ENCODE peak calls at places on chromosome 4, in four cellular contexts. One of them, this sample, is unnamed.

GRCh38 chr4:139603576-139604387 is 47.8 kb upstream of the SETD7 start:
- DNase-seq in uterus: peak; percentile 47
- DNase-seq in sigmoid colon: no peak
- DNase-seq in H54: no peak
- DNase-seq in this sample: no peak

GRCh38 chr4:154958621-154959358 is 177.7 kb downstream of the RBM46 start:
- DNase-seq in H54: no peak
- DNase-seq in sigmoid colon: peak; percentile 77
- DNase-seq in uterus: no peak
- DNase-seq in this sample: no peak

GRCh38 chr4:147825451-147826287 is 93.8 kb downstream of the ARHGAP10 start:
- DNase-seq in H54: no peak
- DNase-seq in uterus: no peak
- DNase-seq in sigmoid colon: no peak
- DNase-seq in this sample: no peak

GRCh38 chr4:13910556-13910955 is 283.0 kb upstream of the BOD1L1 start:
- DNase-seq in sigmoid colon: no peak
- DNase-seq in uterus: no peak
- DNase-seq in H54: no peak
- DNase-seq in this sample: no peak

GRCh38 chr4:6749340-6750171 is 33.0 kb upstream of the KIAA0232 start:
- DNase-seq in H54: peak; percentile 87
- DNase-seq in sigmoid colon: peak; percentile 75
- DNase-seq in uterus: peak; percentile 61
- DNase-seq in this sample: no peak

GRCh38 chr4:15378493-15378892 is 49.3 kb upstream of the C1QTNF7 start:
- DNase-seq in sigmoid colon: no peak
- DNase-seq in H54: no peak
- DNase-seq in uterus: no peak
- DNase-seq in this sample: no peak

GRCh38 chr4:74389494-74389893 is 24.5 kb downstream of the EREG start:
- DNase-seq in uterus: no peak
- DNase-seq in H54: no peak
- DNase-seq in sigmoid colon: no peak
- DNase-seq in this sample: no peak

GRCh38 chr4:69649207-69649606 is 3.8 kb downstream of the UGT2A1 start:
- DNase-seq in H54: no peak
- DNase-seq in uterus: no peak
- DNase-seq in sigmoid colon: no peak
- DNase-seq in this sample: no peak

DNA sequence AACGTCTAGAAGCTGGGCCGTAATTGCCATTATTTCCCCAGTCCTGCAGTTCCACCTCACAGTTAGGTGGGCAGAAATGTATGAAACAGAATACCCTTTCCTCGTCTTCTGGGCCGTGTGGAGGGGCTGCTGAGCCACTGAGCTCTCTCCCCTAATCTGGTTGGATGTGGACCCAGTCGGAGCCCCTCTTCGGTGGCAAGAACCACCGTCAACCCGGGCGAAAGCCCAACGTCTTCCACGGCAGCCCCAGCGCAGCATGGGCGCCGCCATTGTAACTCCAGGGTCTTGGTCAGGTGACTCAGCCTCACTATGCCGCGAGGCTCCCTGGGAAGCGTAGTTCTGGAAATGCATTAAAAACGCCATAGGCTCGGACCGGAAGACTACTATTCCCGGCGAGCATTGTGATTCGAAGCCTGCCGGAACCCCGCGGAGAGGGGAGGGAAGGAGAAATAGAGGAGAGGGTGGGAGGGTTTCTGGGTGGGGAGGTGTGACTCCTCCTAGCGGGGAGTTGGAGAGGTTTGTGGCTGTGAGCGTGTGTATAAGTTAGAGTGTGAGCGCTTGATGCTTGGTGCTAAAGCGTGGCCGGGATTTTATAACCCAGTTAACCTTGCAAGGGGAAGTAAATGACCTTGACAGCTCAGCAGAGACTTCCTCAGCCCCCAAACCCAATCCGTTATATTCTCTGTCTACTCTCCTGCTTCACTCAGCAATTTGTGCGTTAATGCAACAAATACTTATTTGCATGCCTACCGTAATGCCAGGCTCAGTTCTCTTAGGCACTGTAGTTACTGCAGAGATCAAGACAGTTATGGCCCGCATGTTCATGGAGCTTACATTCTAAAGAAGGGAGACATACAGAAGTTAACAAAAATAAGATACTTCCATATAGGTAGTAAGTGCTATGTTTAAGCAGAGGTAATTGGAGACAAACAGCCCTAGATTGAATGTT is at the start of gene GATB:
- DNase-seq in uterus: peak; percentile 94
- DNase-seq in H54: peak; percentile 42
- DNase-seq in sigmoid colon: peak; percentile 96
- DNase-seq in this sample: peak; percentile 76
- TF ChIP-seq POLR2A in uterus: peak; percentile 40
- TF ChIP-seq POLR2A in H54: peak; percentile 38
- TF ChIP-seq POLR2A in sigmoid colon: peak; percentile 46
- TF ChIP-seq POLR2A in this sample: peak; percentile 68

DNA sequence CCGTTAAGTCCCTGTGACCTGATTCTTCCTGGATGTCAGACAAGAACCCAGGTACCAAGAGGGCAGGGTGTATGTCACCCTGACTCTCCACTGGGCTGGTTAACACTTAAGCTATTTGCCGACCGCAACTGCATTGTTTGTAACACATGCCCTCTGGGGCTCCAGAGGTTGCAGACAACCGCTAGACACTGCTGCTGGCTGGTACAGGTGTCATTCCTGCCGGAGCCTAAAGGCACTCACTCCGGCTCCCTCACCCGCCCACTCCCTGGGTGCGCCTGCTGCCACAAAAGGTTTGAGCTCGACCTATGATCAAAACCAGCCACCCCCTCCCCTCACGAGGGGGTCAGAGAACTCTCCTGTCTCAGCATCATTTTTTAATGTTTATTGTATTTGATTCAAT is 208.2 kb downstream of the FAT4 start:
- DNase-seq in sigmoid colon: no peak
- DNase-seq in uterus: no peak
- DNase-seq in H54: no peak
- DNase-seq in this sample: no peak
- TF ChIP-seq POLR2A in sigmoid colon: no peak
- TF ChIP-seq POLR2A in uterus: no peak
- TF ChIP-seq POLR2A in H54: no peak
- TF ChIP-seq POLR2A in this sample: no peak

GRCh38 chr4:56435748-56436442 is at the start of gene PAICS:
- DNase-seq in sigmoid colon: peak; percentile 95
- DNase-seq in H54: peak; percentile 53
- DNase-seq in uterus: peak; percentile 90
- DNase-seq in this sample: peak; percentile 72
- TF ChIP-seq POLR2A in sigmoid colon: peak; percentile 29
- TF ChIP-seq POLR2A in H54: peak; percentile 70
- TF ChIP-seq POLR2A in uterus: peak; percentile 30
- TF ChIP-seq POLR2A in this sample: peak; percentile 66

DNA sequence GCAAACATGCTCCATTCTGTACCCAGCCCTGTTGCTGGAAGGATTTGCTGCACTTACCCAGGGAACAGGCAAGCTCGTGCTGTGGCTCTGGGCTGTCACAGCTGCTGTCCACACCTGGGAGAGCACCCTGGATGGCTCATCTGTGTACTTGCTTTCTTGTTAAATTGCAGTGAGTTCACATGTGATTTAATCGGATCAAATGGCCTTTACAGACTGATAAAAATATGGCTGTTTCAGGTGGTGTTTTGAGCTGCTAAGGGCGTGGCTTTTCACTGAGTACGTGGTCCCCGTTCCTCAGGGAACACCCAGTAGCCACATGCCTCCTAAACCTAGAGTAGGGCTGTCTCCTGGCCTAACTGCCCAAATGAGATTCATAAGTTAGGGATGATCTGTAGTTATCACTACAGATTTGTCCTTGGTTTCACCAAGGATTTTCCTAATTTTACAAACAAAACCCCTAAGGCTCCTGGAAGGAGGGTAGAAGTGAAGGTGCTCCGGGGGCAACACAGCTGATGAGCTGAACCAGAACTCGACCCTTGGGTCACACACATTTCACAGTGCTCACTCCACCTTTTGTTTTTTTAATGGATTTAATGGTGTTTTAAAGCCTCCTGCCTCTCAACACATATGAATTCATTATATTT is 13.7 kb downstream of the KLKB1 start:
- DNase-seq in uterus: no peak
- DNase-seq in H54: no peak
- DNase-seq in sigmoid colon: no peak
- DNase-seq in this sample: no peak
- TF ChIP-seq POLR2A in uterus: no peak
- TF ChIP-seq POLR2A in H54: no peak
- TF ChIP-seq POLR2A in sigmoid colon: no peak
- TF ChIP-seq POLR2A in this sample: no peak

DNA sequence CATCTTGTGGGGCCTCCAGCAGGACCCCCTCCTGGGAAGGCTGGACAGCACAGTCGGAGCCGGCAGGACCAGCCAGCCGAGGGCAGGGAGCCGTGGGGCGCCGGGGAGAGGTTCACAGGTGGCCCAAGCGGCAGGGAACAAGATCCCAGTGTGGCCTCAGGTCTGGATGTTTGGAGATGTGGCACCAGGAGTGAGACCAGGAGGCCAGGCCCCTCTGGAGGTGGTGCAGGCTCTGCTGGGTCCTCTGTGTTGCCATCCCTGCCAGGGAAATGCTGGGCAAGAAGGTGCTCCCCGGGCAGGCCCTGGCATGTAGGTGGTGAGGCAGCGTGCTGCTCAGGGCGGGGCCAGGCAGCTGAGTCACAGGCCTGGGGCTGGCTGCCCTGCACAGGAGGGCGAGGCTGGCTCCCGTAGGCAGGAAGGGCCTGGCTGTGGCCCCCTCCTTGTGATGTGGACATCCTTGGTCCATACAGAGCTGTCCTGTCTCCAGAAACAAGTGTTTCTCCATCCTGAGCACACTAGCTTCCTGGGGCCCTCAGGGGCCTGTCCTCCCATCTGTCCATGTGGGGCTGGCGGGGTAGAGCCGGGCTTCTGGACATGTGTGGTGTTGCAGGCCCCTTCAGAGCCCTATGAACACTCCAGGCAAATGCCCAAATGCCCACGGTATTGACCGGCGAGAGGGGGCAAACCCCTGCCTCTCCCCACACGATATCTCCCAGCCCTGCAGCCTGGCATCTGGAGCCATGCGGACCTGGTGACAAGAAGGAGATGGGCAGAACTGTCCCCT is 4.8 kb upstream of the HGFAC start:
- DNase-seq in uterus: no peak
- DNase-seq in sigmoid colon: no peak
- DNase-seq in H54: peak; percentile 94
- DNase-seq in this sample: no peak
- TF ChIP-seq POLR2A in uterus: no peak
- TF ChIP-seq POLR2A in sigmoid colon: no peak
- TF ChIP-seq POLR2A in H54: no peak
- TF ChIP-seq POLR2A in this sample: no peak

DNA sequence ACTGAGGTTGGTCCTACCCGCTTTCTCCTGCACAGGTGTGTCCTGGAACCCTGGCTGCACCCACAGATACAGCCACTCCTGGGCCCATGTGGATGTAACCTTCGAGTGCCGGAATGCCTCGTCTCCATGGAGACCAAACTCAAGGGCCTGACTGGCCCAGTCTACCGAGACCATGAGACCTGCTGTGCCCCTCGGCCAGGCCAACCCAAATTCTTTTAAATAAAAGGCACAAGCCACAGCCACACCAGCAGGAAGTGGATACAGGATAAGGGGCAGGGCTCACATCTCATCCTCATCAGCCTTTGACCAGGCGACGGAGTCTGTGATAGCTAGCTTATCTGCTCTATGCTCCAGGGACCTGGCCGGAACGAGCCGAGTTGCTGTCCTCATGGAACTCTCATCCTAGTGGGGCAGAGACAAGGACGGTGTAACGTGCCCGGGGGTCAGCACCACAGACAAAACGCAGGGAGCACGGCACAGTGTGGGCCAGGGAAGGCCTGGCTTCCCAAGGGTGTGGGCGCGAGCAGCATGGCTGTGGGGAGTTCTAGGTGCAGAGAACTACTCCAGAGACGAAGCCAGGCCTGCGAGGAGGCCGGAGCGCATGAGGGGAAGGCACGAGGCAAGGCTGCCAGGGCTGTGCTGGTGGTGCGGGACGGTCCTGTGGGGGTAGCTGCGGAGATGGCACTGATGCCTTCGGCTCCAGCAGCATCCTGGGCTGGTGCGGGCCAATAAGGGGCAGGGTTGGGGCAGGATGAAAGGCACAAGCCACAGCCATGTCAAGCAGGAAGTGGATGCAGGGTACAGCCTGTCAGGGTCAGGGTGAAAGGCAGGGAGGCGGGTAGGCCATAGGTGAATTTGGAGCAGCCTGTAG is 22.7 kb downstream of the NOP14 start:
- DNase-seq in sigmoid colon: peak; percentile 61
- DNase-seq in H54: no peak
- DNase-seq in uterus: no peak
- DNase-seq in this sample: no peak
- TF ChIP-seq POLR2A in sigmoid colon: no peak
- TF ChIP-seq POLR2A in H54: no peak
- TF ChIP-seq POLR2A in uterus: no peak
- TF ChIP-seq POLR2A in this sample: peak; percentile 61

GRCh38 chr4:123399638-123400358 is 3.2 kb downstream of the SPRY1 start:
- DNase-seq in uterus: no peak
- DNase-seq in H54: no peak
- DNase-seq in sigmoid colon: no peak
- DNase-seq in this sample: no peak

GRCh38 chr4:123397276-123398150 is 918 bp downstream of the SPRY1 start:
- DNase-seq in sigmoid colon: peak; percentile 78
- DNase-seq in H54: no peak
- DNase-seq in uterus: peak; percentile 37
- DNase-seq in this sample: no peak

GRCh38 chr4:123396294-123397275 is at the start of gene SPRY1:
- DNase-seq in H54: no peak
- DNase-seq in uterus: peak; percentile 89
- DNase-seq in sigmoid colon: peak; percentile 94
- DNase-seq in this sample: no peak

GRCh38 chr4:123398803-123399637 is 2.4 kb downstream of the SPRY1 start:
- DNase-seq in sigmoid colon: peak; percentile 81
- DNase-seq in uterus: peak; percentile 44
- DNase-seq in H54: no peak
- DNase-seq in this sample: no peak

DNA sequence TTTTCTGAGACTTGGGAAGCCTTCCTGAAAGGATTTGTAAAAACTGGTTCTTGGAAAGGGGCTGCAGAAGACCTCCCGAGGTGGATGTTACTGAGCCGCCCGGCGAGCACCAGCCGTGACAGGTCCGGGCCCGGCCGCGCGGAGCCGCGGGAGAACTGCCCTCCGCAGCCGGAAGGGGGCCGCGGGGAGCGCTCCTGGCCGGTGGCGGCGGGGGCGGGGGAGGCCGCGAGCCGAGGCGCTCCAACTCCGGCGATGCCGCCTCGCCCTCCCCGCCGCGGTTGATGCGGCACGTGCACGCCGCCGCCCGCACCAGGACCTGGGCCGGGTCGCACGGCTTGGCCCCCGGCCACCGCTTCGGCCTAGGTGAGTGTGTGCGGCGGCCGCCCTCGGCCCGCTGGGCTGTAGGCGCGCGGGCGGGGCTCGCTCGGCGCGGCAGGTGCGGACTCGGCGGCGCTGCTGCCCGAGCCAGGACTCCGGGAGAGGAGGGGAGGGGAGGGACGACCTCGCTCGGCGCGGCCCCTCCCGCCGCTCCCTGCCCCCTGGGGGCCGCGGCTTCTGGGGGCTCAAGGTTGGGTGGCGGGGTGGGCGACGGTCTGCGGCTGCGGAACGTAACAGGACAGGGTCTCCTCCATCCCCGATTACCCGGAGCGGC is 1.7 kb downstream of the SPRY1 start:
- DNase-seq in uterus: peak; percentile 38
- DNase-seq in sigmoid colon: peak; percentile 85
- DNase-seq in H54: no peak
- DNase-seq in this sample: peak; percentile 58
- TF ChIP-seq POLR2A in uterus: no peak
- TF ChIP-seq POLR2A in sigmoid colon: no peak
- TF ChIP-seq POLR2A in H54: no peak
- TF ChIP-seq POLR2A in this sample: no peak

This sample was measured in GM12891.